ENCODE peak calls at places on chromosomes 1 and 21, in four cellular contexts. M is HCT116, S is hepatocyte, E is SK-N-SH. D is an unnamed sample.

GRCh38 chr21:27764056-27764455 is 797.2 kb upstream of the ADAMTS5 start:
- DNase-seq in M (no peak), S (no peak), E (no peak), D (no peak)

GRCh38 chr1:33119532-33120217 is 38.7 kb downstream of the AZIN2 start:
- DNase-seq in M (no peak), S (no peak), E (no peak), D (no peak)

GRCh38 chr1:203036537-203036936 is 10.2 kb downstream of the PPFIA4 start:
- DNase-seq in M (no peak), S (no peak), E (peak; percentile 80), D (no peak)

GRCh38 chr21:26776320-26777021 is 68.7 kb downstream of the ADAMTS1 start:
- DNase-seq in M (no peak), S (no peak), E (no peak), D (peak; percentile 31)

GRCh38 chr1:240575976-240576666 is 35.8 kb downstream of the GREM2 start:
- DNase-seq in M (no peak), S (no peak), E (no peak), D (no peak)

GRCh38 chr1:233668725-233669294 is 54.9 kb downstream of the KCNK1 start:
- DNase-seq in M (peak; percentile 83), S (no peak), E (no peak), D (peak; percentile 94)

GRCh38 chr21:17660862-17661261 is 48.2 kb upstream of the BTG3 start:
- DNase-seq in M (no peak), S (no peak), E (no peak), D (no peak)

GRCh38 chr1:152034654-152035405 is 2.0 kb downstream of the S100A11 start:
- DNase-seq in M (peak; percentile 79), S (peak; percentile 83), E (peak; percentile 49), D (peak; percentile 90)

GRCh38 chr1:162678439-162678838 is 46.2 kb downstream of the DDR2 start:
- DNase-seq in M (peak; percentile 34), S (peak; percentile 24), E (no peak), D (peak; percentile 93)

GRCh38 chr1:246681822-246682221 is 42.4 kb upstream of the SCCPDH start:
- DNase-seq in M (no peak), S (no peak), E (peak; percentile 47), D (no peak)

GRCh38 chr1:12380316-12381249 is 150.8 kb downstream of the VPS13D start:
- DNase-seq in M (no peak), S (no peak), E (peak; percentile 11), D (peak; percentile 61)

DNA sequence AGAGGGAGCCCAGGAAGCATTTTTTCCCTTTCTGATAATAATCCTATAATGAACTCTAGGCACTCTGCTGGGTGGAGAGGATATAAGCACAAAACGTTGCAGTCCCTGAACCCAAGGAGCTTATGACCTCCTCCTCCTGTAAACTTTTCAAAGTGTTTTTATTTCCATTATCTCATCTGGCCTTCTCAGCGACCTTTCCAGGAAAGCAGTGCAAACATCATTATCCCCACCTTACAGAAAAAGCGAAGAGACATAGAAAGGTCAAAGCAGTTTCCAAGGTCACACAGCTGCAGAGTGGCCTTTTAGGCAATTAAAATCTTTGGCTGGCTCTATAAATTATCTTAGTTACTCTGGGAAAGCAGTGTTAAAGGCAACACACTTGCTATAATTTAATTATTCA is 63.8 kb downstream of the OLFML3 start:
- DNase-seq in M (no peak), S (no peak), E (no peak), D (no peak)
- H3K9me2 ChIP-seq in M (no peaks in the 10 kb centered on the region), S (no peaks in the 10 kb centered on the region), E (no peaks in the 10 kb centered on the region), D (no peaks in the 10 kb centered on the region)

GRCh38 chr1:226121049-226121586 is 58.6 kb downstream of the H3-3A start:
- DNase-seq in M (no peak), S (no peak), E (no peak), D (no peak)

GRCh38 chr1:226125097-226125630 is 61.4 kb downstream of the ACBD3 start:
- DNase-seq in M (peak; percentile 74), S (peak; percentile 92), E (peak; percentile 90), D (peak; percentile 99)

GRCh38 chr1:226121587-226122400 is 59.3 kb downstream of the H3-3A start:
- DNase-seq in M (no peak), S (peak; percentile 87), E (peak; percentile 98), D (peak; percentile 86)

GRCh38 chr1:226123591-226124471 is 61.3 kb downstream of the H3-3A start:
- DNase-seq in M (no peak), S (no peak), E (peak; percentile 14), D (peak; percentile 80)

GRCh38 chr1:226123212-226123560 is 60.7 kb downstream of the H3-3A start:
- DNase-seq in M (no peak), S (no peak), E (peak; percentile 9), D (no peak)
- H3K27ac ChIP-seq in M (peak overlapping the region; percentile 95), S (peak overlapping the region; percentile 84), E (no peak overlapping the region), D (peak overlapping the region; percentile 86)

DNA sequence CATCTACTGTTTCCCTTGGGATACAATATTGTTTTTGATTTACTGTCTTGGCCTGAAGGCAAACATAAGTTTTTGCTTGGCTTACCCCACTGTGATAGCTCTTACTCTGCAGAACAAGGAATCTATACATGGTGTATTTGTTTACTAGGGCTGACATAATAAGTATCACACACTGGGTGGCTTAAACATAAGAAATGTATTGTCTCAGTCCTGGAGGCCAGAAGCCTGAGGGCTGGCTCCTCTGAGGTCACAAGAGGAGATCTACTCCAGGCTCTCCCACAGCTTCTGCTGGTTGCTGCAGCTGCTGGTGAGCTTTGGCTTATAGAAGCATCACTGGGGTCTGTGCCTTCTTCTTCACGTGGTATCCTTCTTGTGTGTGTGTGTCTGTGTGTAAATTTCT is 30.7 kb upstream of the IGSF5 start:
- DNase-seq in M (no peak), S (no peak), E (no peak), D (no peak)
- H3K27me3 ChIP-seq in M (no peaks in the 10 kb centered on the region), S (no peaks in the 10 kb centered on the region), E (no peaks in the 10 kb centered on the region), D (no peaks in the 10 kb centered on the region)

GRCh38 chr1:181607524-181607923 is 124.2 kb downstream of the CACNA1E start:
- DNase-seq in M (no peak), S (no peak), E (no peak), D (no peak)
- H3K9me2 ChIP-seq in M (no peaks in the 10 kb centered on the region), S (no peaks in the 10 kb centered on the region), E (no peaks in the 10 kb centered on the region), D (no peaks in the 10 kb centered on the region)

D was measured in PC-3.